ENCODE peak calls at places on chromosome 13, in seven cellular contexts. S, D, R, N, B, F and P are unnamed samples. For H3K4me1, the result is how much of the 10 kb centered on the place peaks cover.

GRCh38 chr13:113472355-113473025 is 18.0 kb downstream of the DCUN1D2 start:
- DNase-seq in F (no peak), B (no peak), N (no peak), R (no peak), S (no peak), D (no peak), P (no peak)

GRCh38 chr13:26558074-26558805 is 757 bp downstream of the WASF3 start:
- DNase-seq in S (peak), D (peak), B (no peak), R (peak), F (no peak), N (peak), P (no peak)

GRCh38 chr13:89497658-89498057 is 1826.5 kb downstream of the SLITRK5 start:
- DNase-seq in S (no peak), D (no peak), B (no peak), F (no peak), N (peak), R (no peak), P (no peak)

GRCh38 chr13:34409496-34410163 is 532.4 kb upstream of the NBEA start:
- DNase-seq in D (no peak), F (no peak), S (no peak), N (no peak), B (no peak), R (no peak), P (no peak)

GRCh38 chr13:113579686-113580085 is 4.9 kb upstream of the TFDP1 start:
- DNase-seq in D (no peak), S (peak), F (no peak), N (no peak), R (no peak), B (no peak), P (peak)

GRCh38 chr13:79647518-79647917 is 166.6 kb downstream of the NDFIP2 start:
- DNase-seq in B (no peak), R (no peak), F (no peak), S (no peak), N (no peak), D (no peak), P (no peak)

GRCh38 chr13:35163674-35164073 is 221.6 kb downstream of the NBEA start:
- DNase-seq in N (no peak), D (no peak), S (no peak), R (no peak), B (no peak), F (no peak), P (no peak)

GRCh38 chr13:99071666-99072065 is 93.8 kb upstream of the DOCK9 start:
- DNase-seq in R (no peak), F (no peak), B (no peak), N (no peak), S (no peak), D (no peak), P (no peak)

GRCh38 chr13:48576448-48576993 is 43.6 kb upstream of the RCBTB2 start:
- DNase-seq in R (no peak), B (no peak), F (no peak), N (no peak), S (no peak), D (no peak), P (no peak)

GRCh38 chr13:45490068-45490467 is 25.3 kb downstream of the COG3 start:
- DNase-seq in N (no peak), R (no peak), S (no peak), F (no peak), D (no peak), B (no peak), P (no peak)

GRCh38 chr13:44380404-44381165 is 7.0 kb downstream of the SERP2 start:
- DNase-seq in N (peak), F (no peak), S (no peak), R (no peak), D (no peak), B (no peak), P (no peak)

GRCh38 chr13:48838193-48839000 is 137.3 kb upstream of the FNDC3A start:
- DNase-seq in N (no peak), D (no peak), B (no peak), R (no peak), F (no peak), S (no peak), P (no peak)

GRCh38 chr13:101869553-101869952 is 417.1 kb downstream of the ITGBL1 start:
- DNase-seq in R (no peak), F (no peak), N (peak), B (no peak), D (no peak), S (no peak), P (no peak)

GRCh38 chr13:39536274-39536673 is 66.7 kb downstream of the LHFPL6 start:
- DNase-seq in S (no peak), F (no peak), D (no peak), R (no peak), N (no peak), B (no peak), P (no peak)

GRCh38 chr13:20006206-20006605 is 47.7 kb downstream of the ZMYM2 start:
- DNase-seq in R (no peak), B (no peak), N (peak), D (no peak), S (no peak), F (no peak), P (no peak)

GRCh38 chr13:89227356-89227755 is 1556.2 kb downstream of the SLITRK5 start:
- DNase-seq in D (no peak), R (no peak), F (no peak), S (no peak), B (no peak), N (peak), P (no peak)

GRCh38 chr13:101520672-101521071 is 68.2 kb downstream of the ITGBL1 start:
- DNase-seq in F (no peak), R (no peak), S (no peak), B (no peak), N (peak), D (no peak), P (no peak)

GRCh38 chr13:46165485-46166220 is 16.3 kb downstream of the LCP1 start:
- DNase-seq in R (no peak), N (peak), D (no peak), F (no peak), B (no peak), S (no peak), P (no peak)

GRCh38 chr13:93539914-93540313 is 313.3 kb downstream of the GPC6 start:
- DNase-seq in B (no peak), S (no peak), D (no peak), R (no peak), F (no peak), N (no peak), P (no peak)

DNA sequence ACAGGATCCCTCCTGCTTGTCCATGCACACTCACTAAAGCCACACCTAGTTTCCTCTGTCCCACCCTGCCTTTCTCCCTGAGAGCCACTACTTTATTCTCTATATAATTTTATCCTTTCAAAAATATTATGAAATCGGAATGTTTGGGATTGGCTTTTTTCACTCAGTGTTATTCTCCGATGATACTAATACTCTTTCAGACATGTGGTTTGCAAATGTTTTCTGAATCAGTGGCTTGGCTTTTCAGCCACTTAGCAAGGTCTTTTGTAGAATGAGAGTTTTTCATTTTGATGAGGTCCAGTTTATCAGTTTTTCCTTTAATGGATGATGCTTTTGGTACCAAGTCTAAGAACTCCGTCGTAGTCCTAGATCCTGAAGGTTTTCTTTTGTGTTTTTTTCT is 11.6 kb downstream of the SPATA13 start:
- DNase-seq in B (no peak), D (no peak), S (no peak), N (no peak), R (no peak), F (no peak), P (no peak)
- TF ChIP-seq CTCF in B (no peak), D (no peak), S (no peak), N (no peak), R (no peak), F (no peak), P (no peak)

DNA sequence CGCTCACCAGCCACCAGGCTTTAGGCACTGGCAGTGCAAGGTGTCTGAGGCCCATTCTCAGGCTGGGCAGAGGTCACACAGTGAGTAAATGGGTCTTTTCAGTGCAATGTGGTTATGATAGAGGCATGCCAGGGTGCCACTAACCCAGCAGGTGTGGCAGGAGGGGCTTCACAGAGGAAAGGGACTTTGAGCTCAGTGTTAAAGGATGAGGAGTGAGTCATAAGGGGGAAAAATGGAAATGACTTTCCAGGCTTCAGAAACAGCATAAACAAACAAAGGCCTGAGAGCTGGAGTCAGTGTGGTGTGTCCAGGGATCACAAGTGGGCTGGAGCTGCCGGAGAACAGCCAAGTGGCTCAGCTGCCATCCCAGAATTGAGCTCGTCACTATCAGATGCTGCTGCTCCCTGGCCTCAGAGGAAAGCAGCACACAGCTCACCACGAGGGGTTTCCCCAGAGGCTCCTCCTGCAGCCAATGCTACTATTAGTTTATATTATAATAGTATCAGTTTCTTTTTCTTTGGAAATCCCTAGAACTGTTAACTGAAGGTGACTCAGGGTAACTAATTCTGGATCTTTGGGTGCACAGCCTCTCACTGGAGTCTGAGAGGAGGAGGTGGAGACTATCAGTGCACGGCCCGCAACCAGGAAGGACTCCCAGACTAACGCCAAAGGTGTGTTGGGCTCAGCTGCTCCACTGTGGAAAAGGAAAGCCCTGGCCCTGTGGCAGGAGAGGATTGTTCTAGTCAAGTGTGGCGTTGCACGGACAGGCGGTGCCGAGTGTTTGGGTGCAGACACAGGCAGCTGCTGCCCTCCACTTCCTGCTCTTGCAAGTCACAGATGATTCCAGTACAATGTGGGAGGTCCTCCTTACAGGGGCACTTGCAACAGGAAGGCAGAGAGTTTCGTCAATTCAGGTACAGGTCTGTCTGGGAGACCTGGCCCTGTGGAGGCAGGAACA is 39.5 kb downstream of the DHRS12 start:
- DNase-seq in B (no peak), D (peak), R (peak), F (peak), N (peak), S (no peak), P (peak)
- H3K27ac ChIP-seq in B (no peak), D (peak), R (peak), F (peak), N (peak), S (peak), P (peak)

GRCh38 chr13:95122063-95122462 is 179.2 kb downstream of the ABCC4 start:
- DNase-seq in F (no peak), B (no peak), S (no peak), N (peak), D (no peak), R (no peak), P (no peak)
- H3K4me1 ChIP-seq in F (under half), B (under half), S (under half), N (under half), D (under half), R (under half), P (under half)

GRCh38 chr13:111565400-111565799 is 245.0 kb downstream of the TEX29 start:
- DNase-seq in B (no peak), S (no peak), N (no peak), D (no peak), F (no peak), R (no peak), P (no peak)

GRCh38 chr13:111568290-111568689 is 247.8 kb downstream of the TEX29 start:
- DNase-seq in R (no peak), D (no peak), B (no peak), N (no peak), S (no peak), F (no peak), P (no peak)

GRCh38 chr13:111564657-111565056 is 244.2 kb downstream of the TEX29 start:
- DNase-seq in F (no peak), N (no peak), S (no peak), R (no peak), B (no peak), D (no peak), P (no peak)

GRCh38 chr13:111567637-111568036 is 247.2 kb downstream of the TEX29 start:
- DNase-seq in B (no peak), D (no peak), R (no peak), S (no peak), F (no peak), N (no peak), P (no peak)

DNA sequence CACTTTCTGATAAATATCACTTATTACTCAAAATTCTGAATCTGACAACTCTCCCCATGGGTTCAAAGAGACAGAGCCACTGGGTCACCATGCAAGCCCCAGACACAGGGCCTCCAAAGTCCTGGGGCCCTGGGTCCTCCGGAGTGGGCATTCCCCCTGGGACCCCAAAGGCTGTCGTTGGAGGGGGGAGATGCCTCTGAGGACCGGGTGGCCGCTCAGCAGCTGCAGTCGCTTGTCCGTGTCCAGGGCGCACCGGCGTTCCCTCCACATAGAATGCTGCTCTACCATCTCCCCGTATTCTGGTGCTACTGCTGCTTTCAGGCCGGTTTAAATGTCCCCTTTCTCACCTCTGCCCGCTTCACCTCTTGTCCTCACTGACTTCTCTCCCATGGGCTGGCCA is 246.1 kb downstream of the TEX29 start:
- DNase-seq in D (no peak), N (no peak), S (no peak), R (no peak), F (no peak), B (no peak), P (no peak)
- TF ChIP-seq CTCF in D (no peak), N (no peak), S (no peak), R (no peak), F (no peak), B (no peak), P (no peak)

GRCh38 chr13:111469450-111469849 is 149.0 kb downstream of the TEX29 start:
- DNase-seq in D (no peak), R (no peak), B (no peak), F (no peak), S (no peak), N (no peak), P (no peak)

GRCh38 chr13:111469916-111470506 is 149.6 kb downstream of the TEX29 start:
- DNase-seq in S (no peak), R (no peak), B (no peak), F (no peak), N (no peak), D (no peak), P (no peak)

GRCh38 chr13:111472083-111472482 is 151.6 kb downstream of the TEX29 start:
- DNase-seq in R (no peak), D (no peak), S (no peak), N (no peak), B (no peak), F (no peak), P (no peak)

GRCh38 chr13:111472559-111473460 is 152.4 kb downstream of the TEX29 start:
- DNase-seq in R (no peak), N (no peak), F (no peak), B (no peak), D (peak), S (no peak), P (no peak)

DNA sequence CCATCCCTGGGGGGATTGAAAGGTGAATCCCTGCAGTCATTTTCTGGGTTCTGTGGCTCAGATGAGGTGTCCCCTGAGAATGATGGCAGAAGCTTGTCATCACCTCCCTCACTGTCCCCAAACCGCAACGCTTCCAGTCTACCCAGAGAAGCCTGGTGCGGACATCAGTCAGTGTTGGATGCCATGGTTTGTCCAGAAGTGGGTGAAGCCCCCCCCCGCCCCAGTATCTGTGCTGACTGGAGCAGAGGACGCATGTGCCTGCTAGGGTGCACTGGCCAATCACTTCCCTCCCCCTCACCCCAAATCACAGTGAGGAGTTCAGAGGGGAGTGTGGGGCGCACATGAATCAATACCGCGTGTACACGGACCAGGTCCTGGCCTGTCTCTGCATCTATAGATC is 150.5 kb downstream of the TEX29 start:
- DNase-seq in S (no peak), D (no peak), N (no peak), B (no peak), F (no peak), R (no peak), P (no peak)
- H3K27ac ChIP-seq in S (no peak), D (no peak), N (no peak), B (no peak), F (no peak), R (no peak), P (no peak)

GRCh38 chr13:21016487-21016886 is 44.9 kb downstream of the LATS2 start:
- DNase-seq in D (no peak), S (no peak), R (no peak), N (no peak), B (no peak), F (no peak), P (no peak)
- H3K4me1 ChIP-seq in D (under half), S (half or more), R (half or more), N (under half), B (half or more), F (under half), P (under half)

DNA sequence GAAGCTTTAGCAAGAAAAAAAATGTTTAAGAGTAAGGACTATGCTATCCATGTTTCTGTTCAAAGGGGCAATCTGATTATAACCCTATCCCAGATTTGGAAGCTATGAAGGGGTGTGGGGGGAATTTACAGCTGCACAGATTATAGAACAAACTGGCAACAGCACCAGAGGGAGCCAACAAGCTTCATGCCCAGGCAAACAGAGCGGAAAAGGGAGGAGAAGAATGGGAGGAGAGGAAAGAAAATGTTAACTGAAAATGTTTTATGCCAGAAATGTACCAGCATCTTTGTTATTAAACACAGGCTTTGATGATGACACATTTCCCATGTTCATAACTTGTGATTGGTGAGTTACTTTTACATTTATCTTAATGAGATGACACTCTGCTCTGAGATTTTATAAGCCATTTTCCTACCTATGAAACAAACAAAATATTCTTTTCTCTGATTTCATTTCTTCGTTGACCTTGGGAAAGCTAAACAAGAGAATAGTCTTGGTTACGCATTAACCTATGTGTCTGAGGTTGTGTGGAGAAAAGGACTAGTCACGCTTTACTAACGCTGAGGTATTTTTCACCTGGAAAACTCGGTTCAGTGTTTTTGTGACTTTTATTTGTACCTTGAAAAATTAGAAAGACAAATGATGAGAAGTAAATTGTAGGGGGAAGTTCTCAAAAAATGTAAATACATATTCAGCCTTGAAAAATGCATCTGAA is 235.9 kb upstream of the MIR17HG start:
- DNase-seq in B (no peak), N (no peak), D (no peak), F (no peak), R (no peak), S (no peak), P (no peak)
- TF ChIP-seq CTCF in B (no peak), N (no peak), D (no peak), F (no peak), R (no peak), S (no peak), P (no peak)

GRCh38 chr13:29923554-29924481 is 73.4 kb upstream of the UBL3 start:
- DNase-seq in R (peak), D (peak), S (peak), N (peak), F (peak), B (peak), P (peak)

GRCh38 chr13:29922281-29922821 is 71.9 kb upstream of the UBL3 start:
- DNase-seq in B (no peak), R (no peak), D (no peak), N (peak), S (no peak), F (no peak), P (no peak)

GRCh38 chr13:29922896-29923295 is 72.5 kb upstream of the UBL3 start:
- DNase-seq in D (no peak), F (no peak), R (no peak), S (no peak), N (peak), B (no peak), P (no peak)

GRCh38 chr13:29920018-29920643 is 69.7 kb upstream of the UBL3 start:
- DNase-seq in R (no peak), D (no peak), F (no peak), S (no peak), N (no peak), B (no peak), P (no peak)

DNA sequence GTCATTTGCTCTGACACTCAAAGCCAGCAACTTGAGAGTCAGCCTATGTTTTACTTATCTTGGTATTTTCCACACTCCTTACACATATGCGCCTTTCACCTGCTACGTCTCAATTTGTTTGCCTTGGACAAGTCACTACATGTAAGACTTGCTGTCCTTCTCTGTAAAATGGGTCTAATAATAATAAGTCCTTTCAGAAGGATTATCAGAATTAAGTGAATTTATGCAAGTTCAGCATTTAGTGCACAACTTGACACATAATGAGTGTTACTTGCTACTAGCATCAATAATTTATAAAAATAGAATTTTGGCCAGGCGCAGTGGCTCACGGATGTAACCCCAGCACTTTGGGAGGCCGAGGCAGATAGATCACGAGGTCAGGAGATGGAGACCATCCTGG is 71.1 kb upstream of the UBL3 start:
- DNase-seq in S (no peak), F (no peak), B (no peak), D (no peak), N (no peak), R (no peak), P (no peak)
- H3K27ac ChIP-seq in S (no peak), F (no peak), B (no peak), D (no peak), N (no peak), R (no peak), P (no peak)